ENCODE peak calls at places on chromosomes 11 and 22, in eight cellular contexts. P is heart right ventricle; S is AG04449; J is effector memory CD8-positive, alpha-beta T cell; B is astrocyte of the spinal cord; Z is body of pancreas; U is NCI-H1092 treated with DMSO at 0.1 percent for 48 hours; E is HTR-8/SVneo. X is an unnamed sample.

GRCh38 chr11:131810511-131810910 is 440.1 kb downstream of the NTM start:
- DNase-seq in P (no peak), S (no peak), J (no peak), B (no peak), Z (no peak), U (no peak), E (no peak), X (no peak)

GRCh38 chr22:22446527-22446926 is 62.0 kb downstream of the ZNF280B start:
- DNase-seq in P (no peak), S (no peak), J (no peak), B (no peak), Z (no peak), U (no peak), E (no peak), X (no peak)

GRCh38 chr11:71329165-71329510 is 76.8 kb upstream of the SHANK2 start:
- DNase-seq in P (no peak), S (no peak), J (no peak), B (no peak), Z (no peak), U (no peak), E (no peak), X (no peak)

GRCh38 chr11:121485221-121485620 is 32.5 kb upstream of the SORL1-AS1 start:
- DNase-seq in P (no peak), S (no peak), J (peak), B (no peak), Z (no peak), U (no peak), E (no peak), X (no peak)

GRCh38 chr11:44617671-44618461 is 52.4 kb downstream of the CD82 start:
- DNase-seq in P (no peak), S (no peak), J (no peak), B (no peak), Z (peak), U (no peak), E (no peak), X (peak)

GRCh38 chr11:62680825-62681240 is 2.0 kb upstream of the UBXN1 start:
- DNase-seq in P (peak), S (no peak), J (peak), B (peak), Z (peak), U (peak), E (peak), X (no peak)

GRCh38 chr11:69470301-69470700 is 11.2 kb upstream of the LINC01488 start:
- DNase-seq in P (no peak), S (no peak), J (no peak), B (no peak), Z (no peak), U (no peak), E (no peak), X (no peak)

GRCh38 chr22:44366372-44367310 is 53.9 kb upstream of the SHISAL1 start:
- DNase-seq in P (peak), S (no peak), J (no peak), B (no peak), Z (no peak), U (no peak), E (no peak), X (no peak)

GRCh38 chr11:86438685-86439084 is 64.0 kb downstream of the CCDC81 start:
- DNase-seq in P (no peak), S (no peak), J (no peak), B (peak), Z (no peak), U (no peak), E (peak), X (no peak)

GRCh38 chr11:33059331-33060007 is 20.1 kb downstream of the TCP11L1 start:
- DNase-seq in P (no peak), S (no peak), J (no peak), B (no peak), Z (no peak), U (no peak), E (no peak), X (no peak)

GRCh38 chr11:12964650-12965049 is 44.5 kb upstream of the RASSF10 start:
- DNase-seq in P (no peak), S (no peak), J (no peak), B (no peak), Z (no peak), U (no peak), E (no peak), X (no peak)

GRCh38 chr22:45932066-45932465 is 44.9 kb downstream of the WNT7B start:
- DNase-seq in P (no peak), S (no peak), J (no peak), B (peak), Z (no peak), U (no peak), E (no peak), X (no peak)

GRCh38 chr11:74681686-74682651 is 49.3 kb downstream of the CHRDL2 start:
- DNase-seq in P (peak), S (no peak), J (no peak), B (no peak), Z (peak), U (peak), E (no peak), X (peak)

GRCh38 chr11:134581121-134581626 is 169.1 kb upstream of the B3GAT1 start:
- DNase-seq in P (peak), S (no peak), J (no peak), B (no peak), Z (no peak), U (no peak), E (no peak), X (no peak)